ENCODE peak calls at places on chromosomes 1 and 21, in seven cellular contexts. T is stomach, V is heart left ventricle, H is body of pancreas, Y is A549, P is suprapubic skin, M is IMR-90. R is an unnamed sample.

GRCh38 chr1:89041055-89041707 is 18.5 kb upstream of the GBP3 start:
- DNase-seq in H (no peak), Y (no peak), T (no peak), M (peak; percentile 88), V (no peak), P (no peak), R (no peak)

GRCh38 chr1:95002657-95003432 is 69.9 kb downstream of the ALG14 start:
- DNase-seq in V (no peak), Y (no peak), T (no peak), M (peak; percentile 39), P (no peak), H (no peak), R (peak; percentile 67)

GRCh38 chr21:44912158-44912473 is 8.6 kb downstream of the ITGB2 start:
- DNase-seq in M (no peak), T (no peak), Y (no peak), P (no peak), H (no peak), V (peak; percentile 28), R (no peak)

GRCh38 chr1:226827458-226827857 is 43.0 kb upstream of the PSEN2 start:
- DNase-seq in V (peak; percentile 71), T (peak; percentile 27), M (no peak), P (peak; percentile 89), Y (no peak), H (peak; percentile 16), R (peak; percentile 82)

GRCh38 chr1:27928216-27928954 is 6.4 kb upstream of the SMPDL3B start:
- DNase-seq in H (no peak), P (no peak), T (no peak), Y (no peak), V (no peak), M (no peak), R (no peak)

GRCh38 chr1:70427976-70428375 is 16.9 kb downstream of the CTH start:
- DNase-seq in Y (no peak), V (no peak), P (no peak), H (no peak), T (no peak), M (peak; percentile 39), R (no peak)

GRCh38 chr1:204974326-204974725 is 68.7 kb upstream of the CNTN2 start:
- DNase-seq in M (no peak), T (no peak), H (no peak), P (no peak), Y (no peak), V (no peak), R (no peak)

GRCh38 chr1:180911640-180912161 is 996 bp upstream of the KIAA1614 start:
- DNase-seq in Y (no peak), P (peak; percentile 70), V (no peak), M (peak; percentile 19), H (no peak), T (no peak), R (peak; percentile 39)

GRCh38 chr1:16727190-16728111 is 12.9 kb upstream of the RNU1-4 start:
- DNase-seq in M (peak; percentile 64), T (peak; percentile 34), H (peak; percentile 20), V (peak; percentile 33), Y (peak; percentile 53), P (peak; percentile 87), R (peak; percentile 25)

GRCh38 chr1:156689035-156689959 is 12.1 kb upstream of the NES start:
- DNase-seq in P (no peak), T (peak; percentile 79), Y (peak; percentile 92), M (peak; percentile 80), H (peak; percentile 77), V (peak; percentile 67), R (peak; percentile 82)
- TF ChIP-seq POLR2A in P (no peak), T (no peak), Y (no peak), M (no peak), H (no peak), V (no peak), R (no peak)

GRCh38 chr1:222709700-222710153 is 2.6 kb downstream of the AIDA start:
- DNase-seq in Y (no peak), H (no peak), V (no peak), T (no peak), P (no peak), M (peak; percentile 5), R (no peak)
- H3K4me3 ChIP-seq in Y (no peak overlapping the region), H (no peak overlapping the region), V (no peak overlapping the region), T (no peak overlapping the region), P (no peak overlapping the region), M (no peak overlapping the region), R (no peak overlapping the region)

DNA sequence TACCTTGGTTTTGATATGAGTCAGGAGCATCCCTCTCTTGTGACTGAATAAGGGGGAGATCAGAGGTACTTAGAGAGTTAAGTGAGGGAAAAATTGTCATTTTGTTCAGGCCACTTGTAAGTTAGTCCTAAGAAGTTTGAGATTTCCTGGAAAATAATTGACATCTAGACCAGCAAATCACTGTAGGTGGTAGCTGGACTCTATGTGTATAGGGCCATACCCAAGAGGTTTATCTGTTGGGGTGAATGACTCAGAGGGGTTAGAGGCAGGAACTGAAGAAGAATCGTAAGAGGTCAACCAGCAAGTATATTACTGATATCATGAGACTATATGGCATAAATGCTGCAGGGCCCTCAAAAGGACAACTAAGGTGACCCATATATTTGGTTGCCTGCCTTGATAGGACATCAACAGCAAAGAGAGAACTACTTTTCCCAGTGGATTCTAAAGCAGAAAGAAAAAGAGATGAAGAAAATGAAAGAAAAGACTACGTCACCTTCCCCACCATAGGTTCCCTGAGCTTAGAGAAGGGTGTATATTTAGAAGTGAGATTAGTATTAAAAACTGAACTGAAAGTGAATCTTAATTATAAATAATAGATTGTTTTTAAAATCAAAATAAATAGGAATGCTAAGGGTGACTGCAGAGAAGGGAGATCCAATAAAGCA is 8.0 kb upstream of the RNPC3 start:
- DNase-seq in T (no peak), Y (no peak), M (peak; percentile 26), P (no peak), V (no peak), H (no peak), R (no peak)
- H3K27ac ChIP-seq in T (no peak overlapping the region), Y (no peak overlapping the region), M (no peak overlapping the region), P (no peak overlapping the region), V (no peak overlapping the region), H (no peak overlapping the region), R (no peak overlapping the region)

GRCh38 chr1:182786223-182787001 is 3.2 kb upstream of the NPL start:
- DNase-seq in V (peak; percentile 71), Y (peak; percentile 35), T (peak; percentile 55), P (no peak), M (peak; percentile 69), H (peak; percentile 54), R (peak; percentile 36)

GRCh38 chr1:182784556-182785171 is 4.9 kb upstream of the NPL start:
- DNase-seq in P (no peak), H (no peak), V (no peak), T (no peak), Y (peak; percentile 33), M (peak; percentile 50), R (no peak)

GRCh38 chr1:182791464-182792179 is 2.0 kb downstream of the NPL start:
- DNase-seq in M (no peak), T (no peak), H (no peak), P (no peak), Y (no peak), V (no peak), R (no peak)

GRCh38 chr1:182787002-182787324 is 2.6 kb upstream of the NPL start:
- DNase-seq in Y (no peak), H (no peak), T (no peak), P (no peak), V (no peak), M (no peak), R (no peak)

GRCh38 chr1:182789138-182790076 is at the start of gene NPL:
- DNase-seq in T (peak; percentile 85), V (peak; percentile 87), M (peak; percentile 50), P (peak; percentile 91), H (peak; percentile 83), Y (peak; percentile 47), R (peak; percentile 83)
- TF ChIP-seq POLR2A in T (no peak), V (peak; percentile 90), M (peak; percentile 37), P (no peak), H (peak; percentile 86), Y (peak; percentile 54), R (peak; percentile 84)

DNA sequence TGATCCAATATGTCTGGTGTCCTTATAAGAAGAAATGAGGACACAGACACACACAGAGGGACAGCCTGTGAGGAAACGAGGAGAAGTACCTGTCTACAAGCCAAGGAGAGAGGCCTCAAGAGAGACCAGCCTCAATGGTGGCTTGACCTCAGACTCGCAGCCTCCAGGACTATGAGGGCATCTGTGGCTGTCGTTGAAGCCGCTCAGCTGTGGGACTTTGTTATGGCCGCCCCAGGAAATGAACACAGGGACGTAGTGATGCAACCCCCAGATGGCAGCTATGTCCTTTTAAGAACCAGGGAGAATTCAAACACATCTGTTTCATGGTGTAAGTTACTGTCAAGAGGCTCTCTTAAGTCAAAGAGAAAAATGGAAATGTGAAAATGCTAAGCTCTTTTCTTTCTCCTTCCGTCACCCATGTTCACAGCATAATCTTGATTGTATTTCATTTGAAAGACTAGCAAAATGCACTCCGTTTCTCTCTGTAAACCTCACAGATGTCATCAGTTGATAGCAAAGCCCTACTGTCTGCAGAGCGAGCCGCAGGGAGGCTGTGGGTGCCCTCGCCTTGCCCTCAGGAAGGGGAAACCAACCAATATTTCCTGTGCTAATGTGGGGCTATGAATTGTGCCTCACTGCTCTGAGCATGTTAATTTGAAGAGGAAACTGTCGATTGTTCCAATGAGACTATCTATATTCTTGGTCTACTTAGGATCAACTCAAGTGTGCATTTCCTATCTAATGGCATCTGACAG is 21.3 kb downstream of the UBASH3A start:
- DNase-seq in T (no peak), P (no peak), H (no peak), V (no peak), M (no peak), Y (no peak), R (no peak)
- H3K4me3 ChIP-seq in T (no peak overlapping the region), P (no peak overlapping the region), H (no peak overlapping the region), V (no peak overlapping the region), M (no peak overlapping the region), Y (no peak overlapping the region), R (no peak overlapping the region)